ENCODE peak calls at places on chromosomes 11 and 22, in five cellular contexts. D is effector memory CD4-positive, alpha-beta T cell; P is psoas muscle; I is PC-3; F is OCI-LY7. G is an unnamed sample.
A peak's percentile ranks its signal among the peaks of the same experiment; 100 is the strongest.

GRCh38 chr22:31436132-31436531 is 36.7 kb downstream of the DRG1 start:
- DNase-seq in P (no peak), I (no peak), F (no peak), D (no peak), G (no peak)

GRCh38 chr22:18095101-18095805 is 15.4 kb upstream of the TUBA8 start:
- DNase-seq in P (peak; percentile 67), D (no peak), I (peak; percentile 38), F (no peak), G (no peak)

GRCh38 chr11:45400594-45400993 is 114.5 kb upstream of the SYT13 start:
- DNase-seq in I (peak; percentile 7), F (no peak), D (no peak), P (no peak), G (no peak)

GRCh38 chr11:121467965-121468364 is 15.2 kb upstream of the SORL1-AS1 start:
- DNase-seq in I (no peak), P (no peak), F (no peak), D (peak; percentile 79), G (no peak)

GRCh38 chr11:10916674-10917073 is 58.8 kb upstream of the ZBED5 start:
- DNase-seq in P (no peak), I (no peak), F (no peak), D (no peak), G (no peak)

GRCh38 chr11:1920909-1921575 is 1.5 kb downstream of the TNNT3 start:
- DNase-seq in P (peak; percentile 91), I (no peak), F (no peak), D (no peak), G (no peak)

GRCh38 chr11:126547161-126547560 is 191.7 kb downstream of the ST3GAL4 start:
- DNase-seq in D (no peak), P (no peak), I (peak; percentile 38), F (no peak), G (no peak)

GRCh38 chr11:69671734-69672465 is 3.3 kb downstream of the LTO1 start:
- DNase-seq in F (no peak), D (no peak), P (no peak), I (no peak), G (no peak)

GRCh38 chr11:96014234-96014633 is 90.3 kb upstream of the MTMR2 start:
- DNase-seq in F (no peak), I (peak; percentile 80), P (no peak), D (peak; percentile 41), G (no peak)

GRCh38 chr22:35987487-35987886 is 41.1 kb downstream of the RBFOX2 start:
- DNase-seq in I (no peak), P (no peak), F (no peak), D (no peak), G (no peak)

GRCh38 chr11:118915941-118916841 is 9.5 kb downstream of the BCL9L start:
- DNase-seq in F (no peak), P (peak; percentile 71), D (no peak), I (no peak), G (no peak)

GRCh38 chr11:64324692-64325469 is 7.0 kb downstream of the PRDX5 start:
- DNase-seq in I (no peak), D (no peak), P (no peak), F (no peak), G (no peak)

GRCh38 chr22:37930270-37930951 is 23.0 kb downstream of the C22orf23 start:
- DNase-seq in I (peak; percentile 31), D (no peak), F (peak; percentile 49), P (no peak), G (no peak)

GRCh38 chr11:78801161-78801884 is 226.7 kb upstream of the NARS2 start:
- DNase-seq in D (no peak), I (peak; percentile 99), P (peak; percentile 43), F (no peak), G (peak; percentile 82)

GRCh38 chr11:117497206-117497951 is 169.7 kb downstream of the CEP164 start:
- DNase-seq in F (no peak), D (no peak), P (no peak), I (no peak), G (no peak)

GRCh38 chr22:31329029-31329428 is 17.1 kb downstream of the PATZ1 start:
- DNase-seq in D (no peak), F (no peak), P (no peak), I (no peak), G (no peak)

DNA sequence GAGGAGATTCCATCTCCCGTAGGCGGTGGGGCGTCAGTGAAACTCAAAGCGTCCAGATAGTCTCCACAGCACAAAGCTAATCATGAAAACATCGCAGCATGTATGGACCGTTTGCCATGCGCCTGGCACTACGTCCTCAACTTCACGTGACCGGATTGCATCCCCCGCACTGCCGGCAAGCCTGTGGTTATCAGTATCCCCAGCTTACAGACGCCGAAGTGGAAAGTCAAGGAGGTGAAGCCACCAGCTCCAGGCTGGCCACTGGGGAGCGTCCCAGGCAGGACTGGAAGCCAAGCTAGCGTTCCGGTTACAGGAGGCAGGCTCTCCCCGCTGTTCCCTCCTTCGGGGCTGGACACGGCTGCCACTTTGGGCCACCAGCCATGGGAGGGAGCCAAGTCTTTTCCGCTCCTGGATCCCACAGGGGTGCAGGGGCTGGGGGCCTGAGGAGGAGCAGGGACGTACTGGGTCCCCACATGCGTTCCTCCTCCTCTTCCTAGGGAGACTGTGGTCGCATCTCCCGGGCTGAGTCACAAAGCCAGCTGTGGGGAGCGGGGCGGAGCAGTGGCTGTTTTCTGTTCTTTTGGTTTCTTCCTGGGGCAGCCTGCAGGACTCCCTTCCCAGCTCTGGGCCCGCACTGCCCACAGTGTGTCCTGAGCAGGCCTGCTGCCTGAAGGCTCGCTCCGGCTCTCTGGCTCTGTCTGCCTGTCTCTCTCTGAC is 4.3 kb upstream of the OSBPL5 start:
- DNase-seq in D (no peak), F (no peak), P (peak; percentile 80), I (peak; percentile 52), G (no peak)
- H3K27ac ChIP-seq in D (no peak overlapping the region), F (no peak overlapping the region), P (peak overlapping the region; percentile 72), I (no peak overlapping the region), G (peak overlapping the region; percentile 60)

GRCh38 chr11:36316049-36316448 is 20.0 kb downstream of the PRR5L start:
- DNase-seq in P (no peak), F (no peak), D (no peak), I (peak; percentile 39), G (no peak)

GRCh38 chr11:36312593-36312990 is 16.5 kb downstream of the PRR5L start:
- DNase-seq in D (no peak), I (peak; percentile 90), P (no peak), F (no peak), G (no peak)

GRCh38 chr11:36313750-36314500 is 17.8 kb downstream of the PRR5L start:
- DNase-seq in I (no peak), F (no peak), D (no peak), P (no peak), G (no peak)

GRCh38 chr11:36311926-36312592 is 16.0 kb downstream of the PRR5L start:
- DNase-seq in I (no peak), D (no peak), F (no peak), P (no peak), G (no peak)

GRCh38 chr11:36313073-36313472 is 17.0 kb downstream of the PRR5L start:
- DNase-seq in P (no peak), F (no peak), D (no peak), I (no peak), G (no peak)
- H3K4me1 ChIP-seq in P (no peaks in the 10 kb centered on the region), F (no peaks in the 10 kb centered on the region), D (no peaks in the 10 kb centered on the region), I (peaks cover 46% of the 10 kb centered on the region), G (no peaks in the 10 kb centered on the region)

GRCh38 chr11:61695917-61696316 is 15.7 kb downstream of the DAGLA start:
- DNase-seq in F (no peak), P (peak; percentile 92), D (peak; percentile 95), I (peak; percentile 93), G (peak; percentile 94)
- H3K4me3 ChIP-seq in F (no peak overlapping the region), P (peak overlapping the region; percentile 39), D (peak overlapping the region; percentile 40), I (peak overlapping the region; percentile 29), G (peak overlapping the region; percentile 34)

DNA sequence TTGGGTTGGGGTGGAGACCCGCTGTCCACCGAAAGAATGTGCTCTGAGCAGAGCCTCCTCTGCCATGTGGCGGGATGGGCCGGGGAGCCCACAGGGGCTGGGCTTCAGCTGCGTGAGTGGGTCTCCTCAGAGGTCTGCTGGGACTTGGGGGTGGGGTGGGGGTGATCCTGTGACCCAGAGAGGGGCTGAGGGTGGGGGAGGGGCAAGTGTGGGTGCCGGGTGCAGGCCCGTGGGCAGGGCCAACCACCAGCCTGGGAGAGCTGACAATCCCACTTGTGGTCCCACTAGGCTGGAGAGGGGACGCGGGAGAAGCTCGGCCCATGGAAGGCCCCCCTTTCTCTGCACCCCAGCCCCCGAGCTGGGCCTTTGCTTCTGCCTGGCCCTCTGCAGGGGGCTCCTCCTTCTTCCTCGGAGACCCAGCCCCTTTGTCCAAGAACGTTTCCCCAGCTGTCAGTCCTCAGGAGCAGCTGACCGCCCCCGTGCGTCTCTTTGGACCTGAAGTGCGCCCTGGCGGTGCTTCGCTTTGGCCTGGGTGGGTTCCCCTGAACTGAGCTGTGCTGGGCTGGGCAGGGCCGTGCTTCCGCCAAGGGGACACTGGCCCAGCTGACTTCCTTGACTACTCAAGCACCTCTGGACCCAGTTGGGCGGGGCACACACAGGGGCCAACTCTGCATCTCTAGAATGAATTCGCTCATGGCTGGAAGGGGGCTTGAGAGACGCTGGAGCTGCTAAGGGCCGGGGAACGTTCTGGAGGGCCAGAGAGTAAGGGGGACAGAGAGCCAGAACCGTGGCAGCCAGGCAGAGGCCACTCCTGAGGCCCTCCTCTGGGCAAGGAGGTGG is 30.2 kb downstream of the OSBPL5 start:
- DNase-seq in D (no peak), F (no peak), P (peak; percentile 55), I (no peak), G (no peak)
- H3K27ac ChIP-seq in D (no peak overlapping the region), F (no peak overlapping the region), P (no peak overlapping the region), I (no peak overlapping the region), G (no peak overlapping the region)

GRCh38 chr11:68591719-68592118 is 92.6 kb upstream of the GAL start:
- DNase-seq in P (no peak), F (no peak), D (no peak), I (no peak), G (no peak)

GRCh38 chr11:68593441-68593840 is 90.9 kb upstream of the GAL start:
- DNase-seq in P (no peak), F (no peak), D (no peak), I (no peak), G (no peak)

GRCh38 chr11:68596231-68596630 is 88.1 kb upstream of the GAL start:
- DNase-seq in I (no peak), D (no peak), F (no peak), P (no peak), G (no peak)

GRCh38 chr11:68589817-68590216 is 94.5 kb upstream of the GAL start:
- DNase-seq in I (no peak), P (no peak), D (no peak), F (no peak), G (no peak)

DNA sequence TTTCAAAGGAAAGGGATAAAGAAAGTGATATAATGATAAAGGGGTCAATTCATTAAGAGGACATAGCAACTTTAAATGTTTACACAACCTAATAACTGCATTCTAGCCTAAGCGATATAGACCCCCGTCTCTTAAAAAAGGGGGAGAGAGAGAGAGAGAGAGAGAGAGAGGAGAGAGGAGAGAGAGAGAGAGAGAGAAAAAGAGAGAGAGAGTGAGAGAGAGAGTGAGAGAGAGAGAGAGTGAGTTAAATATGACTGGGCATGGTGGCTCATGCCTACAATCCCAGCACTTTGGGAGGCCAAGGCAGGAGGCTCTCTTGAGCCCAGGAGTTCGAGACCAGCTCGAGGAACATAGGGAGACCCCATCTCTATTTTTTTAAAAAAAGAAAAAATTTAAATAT is 90.2 kb upstream of the GAL start:
- DNase-seq in F (no peak), I (no peak), P (no peak), D (no peak), G (no peak)
- H3K4me1 ChIP-seq in F (no peaks in the 10 kb centered on the region), I (no peaks in the 10 kb centered on the region), P (no peaks in the 10 kb centered on the region), D (no peaks in the 10 kb centered on the region), G (no peaks in the 10 kb centered on the region)